ENCODE peak calls at places on chromosomes 3 and 15, in ten cellular contexts. M is IMR-90, U is fibroblast of lung, K is HCT116, Q is RWPE2, G is adrenal gland, W is heart left ventricle, V is brain microvascular endothelial cell, R is Karpas-422, P is tibial nerve. L is an unnamed sample. For H3K27me3, the result is how much of the 10 kb centered on the place peaks cover.

GRCh38 chr3:54936561-54936960 is 8.7 kb upstream of the LRTM1 start:
- DNase-seq in M (no peak), U (no peak), K (no peak), Q (no peak), G (no peak), W (no peak), V (no peak), R (no peak), P (no peak), L (no peak)

GRCh38 chr15:64151727-64152506 is at the start of gene SNX22:
- DNase-seq in M (no peak), U (no peak), K (no peak), Q (no peak), G (no peak), W (no peak), V (no peak), R (peak), P (no peak), L (peak)

GRCh38 chr3:2547049-2547448 is 448.4 kb downstream of the CNTN4 start:
- DNase-seq in M (no peak), U (no peak), K (no peak), Q (no peak), G (no peak), W (no peak), V (no peak), R (no peak), P (no peak), L (no peak)

GRCh38 chr15:89680282-89680873 is 1.2 kb upstream of the PLIN1 start:
- DNase-seq in M (peak), U (peak), K (no peak), Q (no peak), G (peak), W (peak), V (no peak), R (no peak), P (peak), L (peak)

GRCh38 chr3:13308406-13308805 is 111.7 kb downstream of the NUP210 start:
- DNase-seq in M (peak), U (peak), K (peak), Q (peak), G (no peak), W (no peak), V (peak), R (peak), P (no peak), L (peak)

GRCh38 chr15:39442898-39443297 is 138.0 kb upstream of the THBS1 start:
- DNase-seq in M (no peak), U (no peak), K (no peak), Q (no peak), G (no peak), W (no peak), V (no peak), R (no peak), P (no peak), L (no peak)

GRCh38 chr3:134797816-134798451 is 2.9 kb downstream of the EPHB1 start:
- DNase-seq in M (no peak), U (no peak), K (no peak), Q (no peak), G (no peak), W (no peak), V (no peak), R (no peak), P (no peak), L (no peak)

GRCh38 chr3:175310046-175310445 is 450.9 kb downstream of the NAALADL2 start:
- DNase-seq in M (no peak), U (no peak), K (no peak), Q (no peak), G (no peak), W (no peak), V (no peak), R (no peak), P (no peak), L (no peak)

GRCh38 chr3:189907803-189908202 is 212.9 kb downstream of the P3H2 start:
- DNase-seq in M (no peak), U (no peak), K (no peak), Q (no peak), G (no peak), W (no peak), V (no peak), R (no peak), P (no peak), L (no peak)

GRCh38 chr3:197499427-197499826 is 56.3 kb downstream of the BDH1 start:
- DNase-seq in M (peak), U (peak), K (peak), Q (no peak), G (no peak), W (no peak), V (peak), R (no peak), P (no peak), L (no peak)

GRCh38 chr15:39710681-39711080 is 72.0 kb downstream of the FSIP1 start:
- DNase-seq in M (no peak), U (no peak), K (no peak), Q (no peak), G (no peak), W (no peak), V (no peak), R (no peak), P (no peak), L (no peak)

GRCh38 chr3:162112719-162113118 is 616.1 kb downstream of the OTOL1 start:
- DNase-seq in M (no peak), U (peak), K (no peak), Q (no peak), G (no peak), W (no peak), V (no peak), R (no peak), P (no peak), L (no peak)

GRCh38 chr3:191135175-191135574 is 63.9 kb upstream of the OSTN start:
- DNase-seq in M (no peak), U (no peak), K (no peak), Q (no peak), G (no peak), W (no peak), V (no peak), R (no peak), P (no peak), L (no peak)

GRCh38 chr3:80733522-80734176 is 965.9 kb upstream of the ROBO1 start:
- DNase-seq in M (peak), U (peak), K (no peak), Q (no peak), G (no peak), W (no peak), V (peak), R (peak), P (no peak), L (no peak)

GRCh38 chr3:111592143-111592542 is 3.0 kb downstream of the ZBED2 start:
- DNase-seq in M (peak), U (no peak), K (no peak), Q (no peak), G (no peak), W (no peak), V (no peak), R (no peak), P (no peak), L (no peak)

GRCh38 chr3:187684880-187685279 is 14.7 kb upstream of the SST start:
- DNase-seq in M (peak), U (no peak), K (no peak), Q (no peak), G (no peak), W (no peak), V (peak), R (no peak), P (no peak), L (no peak)

GRCh38 chr3:145739926-145740325 is 421.1 kb downstream of the PLOD2 start:
- DNase-seq in M (peak), U (peak), K (no peak), Q (no peak), G (no peak), W (no peak), V (peak), R (no peak), P (no peak), L (no peak)

GRCh38 chr3:179720196-179720595 is 67.4 kb downstream of the USP13 start:
- DNase-seq in M (no peak), U (no peak), K (no peak), Q (no peak), G (peak), W (no peak), V (no peak), R (no peak), P (no peak), L (no peak)

GRCh38 chr3:76044601-76045600 is 259.6 kb upstream of the ZNF717 start:
- DNase-seq in M (peak), U (peak), K (no peak), Q (no peak), G (no peak), W (no peak), V (peak), R (peak), P (peak), L (no peak)

GRCh38 chr3:139629033-139629432 is 48.7 kb downstream of the NMNAT3 start:
- DNase-seq in M (peak), U (peak), K (peak), Q (no peak), G (no peak), W (no peak), V (peak), R (peak), P (no peak), L (no peak)

GRCh38 chr15:38885001-38885400 is 320.4 kb upstream of the RASGRP1 start:
- DNase-seq in M (peak), U (no peak), K (no peak), Q (no peak), G (no peak), W (no peak), V (peak), R (no peak), P (no peak), L (no peak)

GRCh38 chr15:68305420-68305871 is 27.9 kb downstream of the FEM1B start:
- DNase-seq in M (no peak), U (no peak), K (no peak), Q (no peak), G (peak), W (no peak), V (no peak), R (no peak), P (no peak), L (no peak)

GRCh38 chr15:64379216-64379960 is 1.9 kb downstream of the PCLAF start:
- DNase-seq in M (no peak), U (no peak), K (no peak), Q (no peak), G (no peak), W (no peak), V (no peak), R (no peak), P (no peak), L (no peak)

GRCh38 chr15:94265009-94265408 is 33.6 kb downstream of the MCTP2 start:
- DNase-seq in M (peak), U (peak), K (no peak), Q (no peak), G (no peak), W (no peak), V (peak), R (no peak), P (no peak), L (no peak)

GRCh38 chr15:94168250-94168649 is 63.1 kb upstream of the MCTP2 start:
- DNase-seq in M (no peak), U (no peak), K (peak), Q (no peak), G (no peak), W (no peak), V (no peak), R (peak), P (no peak), L (no peak)

GRCh38 chr3:64195786-64196185 is 29.5 kb downstream of the PRICKLE2 start:
- DNase-seq in M (no peak), U (no peak), K (no peak), Q (no peak), G (no peak), W (no peak), V (no peak), R (no peak), P (no peak), L (no peak)

GRCh38 chr3:153670577-153670976 is 450.6 kb upstream of the ARHGEF26 start:
- DNase-seq in M (no peak), U (no peak), K (no peak), Q (no peak), G (no peak), W (no peak), V (no peak), R (no peak), P (no peak), L (no peak)

GRCh38 chr3:155519081-155519480 is 225.6 kb upstream of the STRIT1 start:
- DNase-seq in M (no peak), U (no peak), K (no peak), Q (no peak), G (no peak), W (no peak), V (no peak), R (no peak), P (no peak), L (no peak)

GRCh38 chr3:127707777-127708438 is 35.2 kb downstream of the ABTB1 start:
- DNase-seq in M (no peak), U (no peak), K (no peak), Q (no peak), G (no peak), W (peak), V (no peak), R (no peak), P (no peak), L (no peak)

GRCh38 chr3:158753814-158754213 is 21.6 kb upstream of the RARRES1 start:
- DNase-seq in M (no peak), U (no peak), K (no peak), Q (no peak), G (no peak), W (no peak), V (no peak), R (no peak), P (no peak), L (no peak)

GRCh38 chr3:66153961-66154923 is 66.6 kb upstream of the SLC25A26 start:
- DNase-seq in M (peak), U (peak), K (no peak), Q (no peak), G (no peak), W (no peak), V (peak), R (no peak), P (no peak), L (no peak)

GRCh38 chr3:172836390-172836997 is 86.0 kb downstream of the ECT2 start:
- DNase-seq in M (peak), U (peak), K (peak), Q (no peak), G (peak), W (no peak), V (peak), R (peak), P (peak), L (no peak)

GRCh38 chr3:4828279-4829030 is 150.8 kb upstream of the BHLHE40 start:
- DNase-seq in M (peak), U (peak), K (no peak), Q (no peak), G (no peak), W (peak), V (no peak), R (no peak), P (peak), L (peak)

GRCh38 chr3:3089017-3089416 is 21.2 kb downstream of the IL5RA start:
- DNase-seq in M (no peak), U (no peak), K (no peak), Q (no peak), G (no peak), W (no peak), V (no peak), R (peak), P (no peak), L (no peak)

GRCh38 chr15:74294010-74294409 is 57.9 kb downstream of the CCDC33 start:
- DNase-seq in M (no peak), U (no peak), K (no peak), Q (no peak), G (no peak), W (no peak), V (no peak), R (no peak), P (no peak), L (no peak)
- H3K27me3 ChIP-seq in M (under half), U (under half), K (under half), Q (under half), G (under half), W (under half), V (under half), R (under half), P (under half), L (under half)

GRCh38 chr3:79317551-79318518 is 450.0 kb downstream of the ROBO1 start:
- DNase-seq in M (no peak), U (no peak), K (no peak), Q (no peak), G (no peak), W (no peak), V (no peak), R (no peak), P (no peak), L (no peak)
- H3K27me3 ChIP-seq in M (under half), U (under half), K (under half), Q (under half), G (under half), W (under half), V (under half), R (under half), P (under half), L (under half)

GRCh38 chr3:156819842-156820686 is 6.1 kb upstream of the LEKR1 start:
- DNase-seq in M (no peak), U (no peak), K (no peak), Q (no peak), G (no peak), W (no peak), V (no peak), R (no peak), P (no peak), L (no peak)
- H3K27me3 ChIP-seq in M (under half), U (under half), K (under half), Q (under half), G (under half), W (under half), V (under half), R (under half), P (under half), L (under half)

DNA sequence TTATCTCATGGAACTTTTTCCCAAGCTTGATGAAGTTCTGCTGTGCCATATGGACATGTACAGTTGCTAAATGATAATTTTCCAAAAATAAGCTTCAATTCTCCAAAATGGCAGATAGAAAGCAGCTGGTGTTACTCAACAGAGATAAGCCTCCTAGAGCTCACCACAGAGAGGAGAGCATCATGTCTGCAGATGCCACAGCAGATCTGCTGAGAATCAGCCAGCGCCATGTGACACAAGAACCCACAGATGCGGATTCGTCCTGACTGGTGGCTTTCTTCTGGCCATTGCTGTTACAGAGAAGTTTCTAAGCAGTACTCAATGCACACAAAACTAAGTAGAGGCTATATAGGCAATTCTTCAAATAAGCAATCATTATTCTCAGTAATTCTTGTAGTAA is 50.6 kb downstream of the AGTR1 start:
- DNase-seq in M (no peak), U (peak), K (no peak), Q (no peak), G (no peak), W (no peak), V (no peak), R (no peak), P (no peak), L (no peak)
- H3K27me3 ChIP-seq in M (under half), U (under half), K (under half), Q (under half), G (under half), W (under half), V (under half), R (under half), P (under half), L (under half)

DNA sequence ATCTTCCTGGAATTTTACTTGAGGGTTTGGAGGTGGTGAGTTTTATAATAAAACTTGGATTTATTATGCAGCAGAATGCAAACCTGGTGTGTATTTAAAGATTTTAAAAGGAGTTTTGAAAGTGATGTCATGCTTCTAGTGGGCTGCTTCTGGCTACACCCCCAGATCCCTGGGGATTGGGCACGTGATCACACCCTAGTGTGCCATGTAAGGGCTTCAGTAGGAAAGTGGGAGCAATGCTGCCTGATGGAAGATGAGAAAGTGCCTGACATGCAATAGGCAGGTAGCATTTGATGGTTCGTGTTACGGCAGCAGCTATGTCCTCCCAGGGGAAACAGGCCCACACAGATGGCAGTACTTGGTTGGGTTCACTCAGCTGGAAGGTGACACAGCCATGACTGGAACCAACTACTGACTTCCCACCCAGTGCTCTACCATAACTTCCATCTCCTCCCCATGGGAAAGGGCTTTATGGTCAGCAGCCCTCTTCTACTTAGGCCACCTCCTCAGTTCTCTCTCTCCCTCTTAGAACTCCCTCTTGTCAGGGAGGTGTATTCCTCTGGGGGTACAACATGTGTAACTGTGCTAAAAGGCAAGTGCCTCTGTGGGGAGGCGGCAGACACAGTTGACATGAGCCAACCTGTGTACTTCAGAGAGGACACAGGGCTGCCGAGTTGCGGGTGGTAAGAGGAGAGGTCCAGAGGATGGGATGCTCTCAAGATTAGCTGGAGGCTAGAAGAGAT is 5.6 kb downstream of the ITPKA start:
- DNase-seq in M (no peak), U (no peak), K (no peak), Q (no peak), G (no peak), W (no peak), V (no peak), R (peak), P (no peak), L (no peak)
- H3K27me3 ChIP-seq in M (under half), U (under half), K (under half), Q (under half), G (under half), W (half or more), V (under half), R (under half), P (half or more), L (half or more)

GRCh38 chr3:119301001-119301400 is 6.8 kb downstream of the ARHGAP31 start:
- DNase-seq in M (no peak), U (no peak), K (no peak), Q (no peak), G (no peak), W (no peak), V (no peak), R (no peak), P (peak), L (no peak)
- H3K27me3 ChIP-seq in M (under half), U (under half), K (under half), Q (under half), G (under half), W (under half), V (under half), R (under half), P (under half), L (under half)

GRCh38 chr15:71551566-71551965 is 258.8 kb upstream of the NR2E3 start:
- DNase-seq in M (no peak), U (no peak), K (no peak), Q (no peak), G (no peak), W (no peak), V (no peak), R (no peak), P (no peak), L (no peak)
- H3K27me3 ChIP-seq in M (under half), U (under half), K (under half), Q (under half), G (under half), W (under half), V (under half), R (under half), P (under half), L (under half)

GRCh38 chr15:29970402-29970695 is 112.4 kb upstream of the GOLGA8J start:
- DNase-seq in M (no peak), U (peak), K (no peak), Q (no peak), G (no peak), W (no peak), V (peak), R (no peak), P (no peak), L (no peak)
- H3K27me3 ChIP-seq in M (half or more), U (under half), K (under half), Q (under half), G (under half), W (under half), V (under half), R (under half), P (under half), L (under half)